ENCODE peak calls at places on chromosomes 11 and 22, in seven cellular contexts. F is NCI-H748 treated with DMSO at 0.1 percent for 48 hours, M is mucosa of descending colon, J is ELF-1, Y is fibroblast of mammary gland, U is NCI-H460, Q is caudate nucleus. E is an unnamed sample.

GRCh38 chr11:27209562-27210005 is 153.4 kb downstream of the CCDC34 start:
- DNase-seq in F (no peak), M (no peak), J (peak; percentile 60), Y (peak; percentile 97), U (peak; percentile 44), Q (no peak), E (peak; percentile 95)

GRCh38 chr11:6992457-6993431 is 27.4 kb downstream of the ZNF214 start:
- DNase-seq in F (no peak), M (no peak), J (no peak), Y (peak; percentile 95), U (no peak), Q (no peak), E (no peak)

GRCh38 chr11:103888541-103888951 is 147.9 kb upstream of the DDI1 start:
- DNase-seq in F (no peak), M (no peak), J (no peak), Y (no peak), U (no peak), Q (peak; percentile 52), E (no peak)

GRCh38 chr22:49710746-49711145 is 116.9 kb downstream of the BRD1 start:
- DNase-seq in F (no peak), M (no peak), J (no peak), Y (no peak), U (no peak), Q (no peak), E (no peak)

GRCh38 chr22:38230108-38230825 is 28.5 kb downstream of the MAFF start:
- DNase-seq in F (no peak), M (peak; percentile 84), J (peak; percentile 59), Y (peak; percentile 47), U (no peak), Q (peak; percentile 72), E (peak; percentile 70)

GRCh38 chr11:78417888-78418583 is 416 bp upstream of the GAB2 start:
- DNase-seq in F (peak; percentile 68), M (peak; percentile 83), J (peak; percentile 82), Y (peak; percentile 56), U (peak; percentile 50), Q (peak; percentile 72), E (peak; percentile 65)

GRCh38 chr11:36253238-36253637 is 36.0 kb downstream of the COMMD9 start:
- DNase-seq in F (no peak), M (no peak), J (peak; percentile 36), Y (no peak), U (no peak), Q (peak; percentile 32), E (no peak)

GRCh38 chr11:117818036-117818858 is 6.3 kb downstream of the FXYD2 start:
- DNase-seq in F (no peak), M (no peak), J (no peak), Y (no peak), U (no peak), Q (no peak), E (no peak)

GRCh38 chr11:122042981-122043380 is 73.0 kb downstream of the BLID start:
- DNase-seq in F (no peak), M (no peak), J (no peak), Y (no peak), U (no peak), Q (no peak), E (no peak)

GRCh38 chr11:11876458-11876857 is 34.7 kb downstream of the USP47 start:
- DNase-seq in F (no peak), M (no peak), J (peak; percentile 54), Y (peak; percentile 25), U (no peak), Q (peak; percentile 1), E (no peak)

GRCh38 chr11:7892751-7893356 is 38.2 kb downstream of the OR10A6 start:
- DNase-seq in F (peak; percentile 21), M (peak; percentile 21), J (peak; percentile 35), Y (peak; percentile 77), U (peak; percentile 48), Q (peak; percentile 10), E (peak; percentile 58)

GRCh38 chr11:44028816-44029506 is 18.8 kb upstream of the ACCSL start:
- DNase-seq in F (no peak), M (no peak), J (peak; percentile 54), Y (no peak), U (no peak), Q (no peak), E (no peak)

GRCh38 chr11:2781413-2782274 is 81.8 kb upstream of the KCNQ1OT1 start:
- DNase-seq in F (no peak), M (peak; percentile 1), J (no peak), Y (no peak), U (no peak), Q (no peak), E (peak; percentile 43)

GRCh38 chr11:130601141-130601540 is 152.7 kb downstream of the ADAMTS15 start:
- DNase-seq in F (no peak), M (peak; percentile 49), J (peak; percentile 89), Y (peak; percentile 87), U (no peak), Q (no peak), E (peak; percentile 49)

GRCh38 chr11:112156594-112157273 is 7.2 kb downstream of the IL18 start:
- DNase-seq in F (no peak), M (no peak), J (no peak), Y (no peak), U (no peak), Q (no peak), E (no peak)

GRCh38 chr22:45242778-45243191 is 2.1 kb upstream of the KIAA0930 start:
- DNase-seq in F (peak; percentile 80), M (peak; percentile 81), J (no peak), Y (peak; percentile 28), U (no peak), Q (peak; percentile 64), E (no peak)

GRCh38 chr11:11010624-11011127 is 152.8 kb upstream of the ZBED5 start:
- DNase-seq in F (no peak), M (peak; percentile 72), J (peak; percentile 83), Y (peak; percentile 18), U (no peak), Q (peak; percentile 77), E (peak; percentile 23)

GRCh38 chr11:64285885-64286800 is 495 bp downstream of the GPR137 start:
- DNase-seq in F (no peak), M (peak; percentile 55), J (no peak), Y (no peak), U (no peak), Q (no peak), E (peak; percentile 32)

GRCh38 chr22:50009765-50010675 is 2.5 kb downstream of the IL17REL start:
- DNase-seq in F (no peak), M (no peak), J (no peak), Y (no peak), U (no peak), Q (no peak), E (no peak)

GRCh38 chr22:20550851-20551744 is 43.7 kb downstream of the MED15 start:
- DNase-seq in F (no peak), M (peak; percentile 23), J (peak; percentile 88), Y (peak; percentile 89), U (no peak), Q (peak; percentile 40), E (no peak)

GRCh38 chr11:69380451-69380901 is 86.5 kb downstream of the MYEOV start:
- DNase-seq in F (no peak), M (no peak), J (no peak), Y (no peak), U (no peak), Q (no peak), E (no peak)

GRCh38 chr11:19711911-19712280 is 741 bp upstream of the NAV2 start:
- DNase-seq in F (no peak), M (no peak), J (no peak), Y (no peak), U (no peak), Q (no peak), E (no peak)

GRCh38 chr11:63560506-63561179 is 2.5 kb downstream of the PLAAT2 start:
- DNase-seq in F (no peak), M (peak; percentile 63), J (no peak), Y (no peak), U (no peak), Q (no peak), E (no peak)

GRCh38 chr11:101582242-101583052 is 1.4 kb downstream of the TRPC6 start:
- DNase-seq in F (peak; percentile 19), M (no peak), J (peak; percentile 33), Y (peak; percentile 23), U (no peak), Q (no peak), E (no peak)

GRCh38 chr11:120523196-120523595 is 11.6 kb downstream of the GRIK4 start:
- DNase-seq in F (peak; percentile 31), M (no peak), J (peak; percentile 30), Y (no peak), U (no peak), Q (no peak), E (no peak)

GRCh38 chr22:33697640-33698039 is 222.6 kb downstream of the LARGE1 start:
- DNase-seq in F (no peak), M (no peak), J (no peak), Y (peak; percentile 2), U (no peak), Q (no peak), E (peak; percentile 93)

GRCh38 chr11:14012836-14013235 is 50.3 kb downstream of the SPON1 start:
- DNase-seq in F (no peak), M (no peak), J (no peak), Y (peak; percentile 56), U (no peak), Q (no peak), E (no peak)

GRCh38 chr22:47605886-47606285 is 843.4 kb downstream of the TBC1D22A start:
- DNase-seq in F (no peak), M (no peak), J (no peak), Y (no peak), U (no peak), Q (no peak), E (peak; percentile 21)

GRCh38 chr22:41540365-41540764 is 3.9 kb downstream of the POLR3H start:
- DNase-seq in F (no peak), M (no peak), J (no peak), Y (no peak), U (no peak), Q (no peak), E (no peak)

GRCh38 chr11:110032957-110033570 is 60.1 kb upstream of the ZC3H12C start:
- DNase-seq in F (no peak), M (no peak), J (no peak), Y (no peak), U (no peak), Q (no peak), E (no peak)

GRCh38 chr22:39434721-39435120 is 22.1 kb upstream of the MGAT3 start:
- DNase-seq in F (no peak), M (no peak), J (no peak), Y (no peak), U (no peak), Q (peak; percentile 86), E (no peak)

GRCh38 chr11:125404136-125404810 is 91.8 kb downstream of the FEZ1 start:
- DNase-seq in F (no peak), M (no peak), J (peak; percentile 90), Y (no peak), U (no peak), Q (no peak), E (no peak)

GRCh38 chr11:14067686-14068085 is 105.2 kb downstream of the SPON1 start:
- DNase-seq in F (no peak), M (no peak), J (no peak), Y (no peak), U (no peak), Q (no peak), E (no peak)